ENCODE peak calls at places on chromosomes 6 and 20, in seven cellular contexts. D is CD8-positive, alpha-beta memory T cell; B is AG04449; U is cardiac fibroblast; J is mucosa of descending colon; P is HFF-Myc; Y is psoas muscle. W is an unnamed sample.

GRCh38 chr6:98832282-98833100 is 1.9 kb upstream of the POU3F2 start:
- DNase-seq in J (no peak), D (no peak), Y (no peak), U (peak; percentile 89), B (peak; percentile 10), P (peak; percentile 16), W (peak; percentile 26)

GRCh38 chr6:75830959-75831885 is 82.2 kb downstream of the MYO6 start:
- DNase-seq in U (peak; percentile 39), J (no peak), Y (no peak), B (peak; percentile 12), P (no peak), D (no peak), W (peak; percentile 37)

GRCh38 chr6:43962458-43962857 is 164.8 kb downstream of the MRPL14 start:
- DNase-seq in U (peak; percentile 67), B (no peak), J (no peak), Y (no peak), D (no peak), P (no peak), W (no peak)

GRCh38 chr6:53412751-53413150 is 64.0 kb upstream of the ELOVL5 start:
- DNase-seq in D (no peak), U (no peak), B (no peak), J (no peak), P (no peak), Y (no peak), W (no peak)

GRCh38 chr6:403659-404655 is 12.4 kb downstream of the IRF4 start:
- DNase-seq in D (no peak), P (no peak), J (peak; percentile 58), U (no peak), B (no peak), Y (no peak), W (no peak)

GRCh38 chr6:137697267-137697938 is 169.7 kb upstream of the TNFAIP3 start:
- DNase-seq in Y (no peak), B (peak; percentile 12), D (no peak), P (peak; percentile 21), U (peak; percentile 47), J (peak; percentile 49), W (no peak)

GRCh38 chr6:95091823-95092436 is 485.4 kb upstream of the MANEA start:
- DNase-seq in B (no peak), P (peak; percentile 20), J (no peak), D (no peak), Y (no peak), U (peak; percentile 80), W (peak; percentile 25)

GRCh38 chr6:105162377-105162776 is 17.4 kb downstream of the POPDC3 start:
- DNase-seq in Y (peak; percentile 51), D (no peak), U (no peak), J (no peak), B (no peak), P (no peak), W (no peak)

GRCh38 chr6:113971786-113972185 is 838 bp upstream of the HDAC2 start:
- DNase-seq in D (no peak), Y (no peak), J (no peak), U (peak; percentile 29), B (no peak), P (no peak), W (no peak)

GRCh38 chr6:166052837-166053236 is 114.8 kb downstream of the TBXT start:
- DNase-seq in J (no peak), U (no peak), B (no peak), D (no peak), P (no peak), Y (no peak), W (no peak)

GRCh38 chr6:8943073-8943472 is 507.7 kb upstream of the SLC35B3 start:
- DNase-seq in J (no peak), Y (no peak), P (no peak), D (no peak), B (no peak), U (no peak), W (no peak)

GRCh38 chr20:20711413-20711812 is 1.0 kb downstream of the RALGAPA2 start:
- DNase-seq in P (no peak), U (no peak), Y (no peak), J (peak; percentile 47), B (no peak), D (peak; percentile 58), W (no peak)

GRCh38 chr20:44271915-44272663 is 25.0 kb downstream of the GDAP1L1 start:
- DNase-seq in J (no peak), U (no peak), P (no peak), B (no peak), D (no peak), Y (no peak), W (no peak)

GRCh38 chr6:149846321-149846720 is 17.8 kb downstream of the LRP11 start:
- DNase-seq in B (no peak), U (peak; percentile 81), P (no peak), Y (peak; percentile 73), J (no peak), D (no peak), W (peak; percentile 85)

GRCh38 chr6:90285611-90286381 is 10.8 kb downstream of the BACH2 start:
- DNase-seq in P (peak; percentile 64), D (peak; percentile 59), Y (peak; percentile 92), U (peak; percentile 83), B (peak; percentile 53), J (peak; percentile 66), W (peak; percentile 81)

GRCh38 chr6:20826378-20826777 is 292.1 kb downstream of the CDKAL1 start:
- DNase-seq in P (peak; percentile 17), D (no peak), Y (no peak), U (peak; percentile 71), J (no peak), B (no peak), W (peak; percentile 51)

GRCh38 chr6:4910060-4910746 is 93.6 kb downstream of the RPP40 start:
- DNase-seq in Y (no peak), P (no peak), J (peak; percentile 36), D (no peak), B (no peak), U (no peak), W (no peak)

GRCh38 chr6:139713911-139714527 is 339.6 kb upstream of the CITED2 start:
- DNase-seq in Y (no peak), D (no peak), J (no peak), U (no peak), B (no peak), P (no peak), W (no peak)

GRCh38 chr6:80742481-80742880 is 636.0 kb downstream of the BCKDHB start:
- DNase-seq in D (no peak), Y (no peak), P (peak; percentile 29), B (no peak), U (peak; percentile 74), J (peak; percentile 3), W (peak; percentile 14)

GRCh38 chr6:54267798-54268197 is 40.4 kb upstream of the TINAG start:
- DNase-seq in D (no peak), Y (no peak), U (peak; percentile 71), B (no peak), P (no peak), J (peak; percentile 79), W (no peak)

GRCh38 chr20:50532231-50532630 is 22.0 kb downstream of the PTPN1 start:
- DNase-seq in Y (no peak), U (no peak), P (no peak), B (no peak), D (no peak), J (no peak), W (no peak)

GRCh38 chr6:79421707-79422484 is 115.3 kb downstream of the LCA5 start:
- DNase-seq in Y (no peak), P (peak; percentile 80), D (no peak), J (peak; percentile 58), U (peak; percentile 99), B (peak; percentile 45), W (peak; percentile 90)

GRCh38 chr6:159044899-159045727 is at the start of gene TAGAP:
- DNase-seq in U (peak; percentile 14), P (no peak), D (peak; percentile 94), J (peak; percentile 78), B (no peak), Y (peak; percentile 73), W (no peak)

DNA sequence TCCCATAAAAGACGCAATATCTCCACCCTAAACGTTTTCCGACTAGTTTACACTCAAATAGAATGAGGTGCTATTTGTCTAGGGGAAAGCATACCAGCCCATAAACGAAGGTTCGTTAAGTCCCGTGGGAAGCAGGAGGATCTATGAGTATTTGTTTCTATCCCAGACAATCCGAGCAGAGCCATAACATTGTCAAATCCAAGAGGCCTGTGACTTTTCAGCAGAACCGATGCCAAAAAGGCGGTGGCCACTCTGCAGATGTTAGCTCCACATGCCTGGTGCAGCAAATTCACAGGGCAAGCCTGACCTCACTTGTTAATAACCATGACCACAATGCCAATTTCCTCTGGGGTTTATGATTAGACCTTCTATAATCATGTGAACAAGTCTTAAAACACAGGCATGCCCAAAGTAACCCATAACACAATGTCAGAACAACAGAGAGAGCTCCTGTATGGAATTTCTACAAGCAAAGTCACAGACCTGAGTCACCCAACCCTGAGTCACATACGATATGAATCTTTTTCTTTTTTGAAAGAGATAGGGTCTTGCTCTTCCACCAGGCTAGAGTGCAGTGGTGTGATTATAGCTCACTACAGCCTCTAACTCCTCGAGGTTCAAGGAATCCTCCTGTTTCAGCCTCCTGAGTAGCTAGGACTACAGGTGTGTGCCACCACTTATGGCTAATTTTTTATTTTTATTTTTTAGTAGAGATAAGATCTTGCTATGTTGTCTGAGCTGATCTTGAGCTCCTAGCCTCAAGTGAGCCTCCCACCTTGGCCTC is 123.3 kb downstream of the KIF13A start:
- DNase-seq in P (peak; percentile 52), U (peak; percentile 88), Y (peak; percentile 52), J (peak; percentile 54), B (no peak), D (no peak), W (peak; percentile 55)
- H3K4me3 ChIP-seq in P (no peak overlapping the region), U (no peak overlapping the region), Y (no peak overlapping the region), J (no peak overlapping the region), B (no peak overlapping the region), D (no peak overlapping the region), W (no peak overlapping the region)

GRCh38 chr6:34718867-34719441 is 22.4 kb upstream of the ILRUN start:
- DNase-seq in B (no peak), J (no peak), P (no peak), D (no peak), Y (no peak), U (no peak), W (no peak)
- H3K4me3 ChIP-seq in B (no peak overlapping the region), J (no peak overlapping the region), P (no peak overlapping the region), D (no peak overlapping the region), Y (no peak overlapping the region), U (no peak overlapping the region), W (no peak overlapping the region)

GRCh38 chr6:36927691-36928546 is 26.6 kb upstream of the PI16 start:
- DNase-seq in Y (peak; percentile 86), P (no peak), B (no peak), D (no peak), U (peak; percentile 42), J (peak; percentile 29), W (no peak)
- H3K4me3 ChIP-seq in Y (peak overlapping the region; percentile 26), P (no peak overlapping the region), B (no peak overlapping the region), D (no peak overlapping the region), U (no peak overlapping the region), J (no peak overlapping the region), W (no peak overlapping the region)

GRCh38 chr20:32820000-32820697 is 395 bp downstream of the MAPRE1 start:
- DNase-seq in B (no peak), D (peak; percentile 91), P (no peak), J (peak; percentile 78), U (peak; percentile 49), Y (peak; percentile 89), W (no peak)

GRCh38 chr20:32823737-32824588 is 4.2 kb downstream of the MAPRE1 start:
- DNase-seq in J (no peak), B (no peak), Y (no peak), D (no peak), P (no peak), U (peak; percentile 40), W (no peak)

GRCh38 chr20:32820698-32821378 is 1.1 kb downstream of the MAPRE1 start:
- DNase-seq in B (no peak), P (no peak), Y (no peak), U (no peak), D (no peak), J (peak; percentile 23), W (no peak)

GRCh38 chr20:32823078-32823477 is 3.3 kb downstream of the MAPRE1 start:
- DNase-seq in J (no peak), D (no peak), B (no peak), U (peak; percentile 81), Y (no peak), P (peak; percentile 37), W (peak; percentile 62)

GRCh38 chr20:32822189-32822588 is 2.4 kb downstream of the MAPRE1 start:
- DNase-seq in P (no peak), D (no peak), B (no peak), J (no peak), Y (no peak), U (no peak), W (no peak)
- H3K4me3 ChIP-seq in P (peak overlapping the region; percentile 68), D (no peak overlapping the region), B (no peak overlapping the region), J (no peak overlapping the region), Y (no peak overlapping the region), U (no peak overlapping the region), W (no peak overlapping the region)